ENCODE peak calls at places on chromosomes 7 and 10, in six cellular contexts. O is Kasumi-1; X is A673; Y is fibroblast of lung; E is stimulated activated CD8-positive, alpha-beta memory T cell treated with anti-CD3 and anti-CD28 coated beads, Interleukin-7, amount 100 ng/mL, for 48 hours; S is EL. A is an unnamed sample.

GRCh38 chr7:131067220-131067619 is 260.5 kb upstream of the MKLN1 start:
- DNase-seq in Y (no peak), E (no peak), O (no peak), S (no peak), X (peak; percentile 54), A (no peak)

GRCh38 chr10:29588640-29589421 is 45.9 kb downstream of the SVIL start:
- DNase-seq in S (peak; percentile 69), O (no peak), E (no peak), X (peak; percentile 26), Y (peak; percentile 59), A (no peak)

GRCh38 chr7:151948039-151948438 is 8.2 kb upstream of the GALNTL5 start:
- DNase-seq in O (no peak), X (no peak), S (no peak), E (no peak), Y (no peak), A (no peak)

GRCh38 chr10:132909491-132910071 is 32.8 kb downstream of the CFAP46 start:
- DNase-seq in X (no peak), O (no peak), Y (no peak), S (no peak), E (no peak), A (no peak)

GRCh38 chr10:48885376-48885775 is 54.3 kb downstream of the LRRC18 start:
- DNase-seq in X (no peak), Y (peak; percentile 0), O (peak; percentile 69), E (no peak), S (no peak), A (no peak)

GRCh38 chr10:470339-471003 is 219.0 kb downstream of the DIP2C start:
- DNase-seq in E (peak; percentile 10), O (peak; percentile 22), Y (no peak), S (no peak), X (no peak), A (no peak)

GRCh38 chr10:106705576-106706526 is 458.7 kb downstream of the SORCS1 start:
- DNase-seq in S (peak; percentile 67), X (peak; percentile 81), E (no peak), Y (peak; percentile 19), O (peak; percentile 87), A (peak; percentile 48)

GRCh38 chr10:6473901-6474370 is 106.1 kb downstream of the PRKCQ start:
- DNase-seq in E (no peak), S (peak; percentile 10), X (no peak), Y (no peak), O (peak; percentile 81), A (no peak)

GRCh38 chr10:93471110-93471651 is 11.0 kb downstream of the MYOF start:
- DNase-seq in X (peak; percentile 85), S (peak; percentile 95), O (no peak), Y (peak; percentile 97), E (no peak), A (peak; percentile 98)

GRCh38 chr7:4683043-4683883 is 1.2 kb downstream of the FOXK1 start:
- DNase-seq in Y (no peak), X (no peak), O (no peak), S (no peak), E (no peak), A (no peak)

GRCh38 chr10:116521424-116522305 is 24.1 kb upstream of the PNLIP start:
- DNase-seq in O (peak; percentile 49), X (peak; percentile 48), S (peak; percentile 43), E (no peak), Y (peak; percentile 27), A (peak; percentile 36)

GRCh38 chr10:126124923-126125322 is 228.6 kb downstream of the FANK1 start:
- DNase-seq in E (no peak), X (peak; percentile 15), S (no peak), O (no peak), Y (peak; percentile 42), A (no peak)

GRCh38 chr7:95886501-95887090 is 114.2 kb downstream of the DYNC1I1 start:
- DNase-seq in Y (peak; percentile 14), X (peak; percentile 43), S (peak; percentile 4), O (no peak), E (no peak), A (no peak)

GRCh38 chr7:117895271-117895670 is 22.0 kb upstream of the CTTNBP2 start:
- DNase-seq in E (no peak), Y (no peak), X (no peak), S (no peak), O (no peak), A (no peak)

GRCh38 chr7:128915271-128915819 is 4.8 kb upstream of the KCP start:
- DNase-seq in X (no peak), Y (no peak), S (no peak), O (no peak), E (no peak), A (no peak)

GRCh38 chr7:101922631-101923275 is 105.3 kb downstream of the CUX1 start:
- DNase-seq in O (no peak), E (no peak), X (no peak), S (no peak), Y (no peak), A (no peak)

GRCh38 chr10:86399879-86400704 is 33.5 kb upstream of the GRID1 start:
- DNase-seq in Y (peak; percentile 93), O (peak; percentile 96), S (peak; percentile 97), X (peak; percentile 95), E (peak; percentile 91), A (peak; percentile 91)